ENCODE peak calls at places on chromosomes 5 and 9, in eight cellular contexts. M is thoracic aorta; X is nucleus accumbens; Z is IMR-90; I is NCI-H748 treated with DMSO at 0.1 percent for 48 hours; K is Caco-2; F is activated T-cell treated with anti-CD3 and anti-CD28 coated beads for 4 hours; A is stimulated activated CD8-positive, alpha-beta memory T cell treated with anti-CD3 and anti-CD28 coated beads, Interleukin-15, amount 100 ng/mL, for 1 hour. L is an unnamed sample.
A peak's percentile ranks its signal among the peaks of the same experiment; 100 is the strongest.

GRCh38 chr9:128242124-128242523 is 33.7 kb downstream of the GOLGA2 start:
- DNase-seq in Z (no peak), K (no peak), F (no peak), I (no peak), X (no peak), A (no peak), M (no peak), L (no peak)

GRCh38 chr5:62152394-62153123 is 153.4 kb upstream of the KIF2A start:
- DNase-seq in F (no peak), X (peak; percentile 36), A (no peak), M (no peak), I (peak; percentile 79), K (no peak), Z (no peak), L (no peak)

GRCh38 chr5:170273968-170274710 is 23.4 kb downstream of the LCP2 start:
- DNase-seq in M (no peak), Z (no peak), A (no peak), F (no peak), K (no peak), I (peak; percentile 93), X (peak; percentile 17), L (no peak)

GRCh38 chr5:759781-760362 is 24.7 kb downstream of the ZDHHC11B start:
- DNase-seq in Z (no peak), M (no peak), X (no peak), F (no peak), I (no peak), K (peak; percentile 16), A (no peak), L (no peak)

GRCh38 chr9:134832471-134832870 is 48.1 kb upstream of the FCN2 start:
- DNase-seq in K (no peak), Z (no peak), M (no peak), I (no peak), A (no peak), F (no peak), X (no peak), L (no peak)

GRCh38 chr9:96139592-96140251 is 162.3 kb downstream of the HSD17B3 start:
- DNase-seq in M (peak; percentile 71), I (peak; percentile 51), A (no peak), Z (peak; percentile 95), X (no peak), K (no peak), F (no peak), L (no peak)

GRCh38 chr5:159764283-159764927 is 151.9 kb upstream of the ADRA1B start:
- DNase-seq in A (no peak), Z (peak; percentile 94), K (no peak), X (no peak), F (no peak), M (peak; percentile 39), I (no peak), L (no peak)

GRCh38 chr5:38783011-38783551 is 62.7 kb upstream of the OSMR start:
- DNase-seq in F (no peak), X (no peak), A (no peak), Z (peak; percentile 95), K (no peak), M (no peak), I (peak; percentile 94), L (peak; percentile 19)

GRCh38 chr5:90421136-90421535 is 11.6 kb upstream of the CETN3 start:
- DNase-seq in M (no peak), K (peak; percentile 50), F (no peak), I (no peak), A (no peak), Z (peak; percentile 6), X (no peak), L (peak; percentile 4)

GRCh38 chr9:95049761-95050160 is 267.7 kb downstream of the FANCC start:
- DNase-seq in X (no peak), M (no peak), F (no peak), K (no peak), I (no peak), Z (no peak), A (no peak), L (no peak)

GRCh38 chr9:18429065-18429464 is 44.9 kb upstream of the ADAMTSL1 start:
- DNase-seq in Z (peak; percentile 75), X (no peak), A (no peak), M (no peak), K (no peak), I (no peak), F (no peak), L (no peak)

GRCh38 chr9:133115604-133116345 is 5.3 kb downstream of the RALGDS start:
- DNase-seq in K (no peak), A (no peak), X (peak; percentile 39), I (no peak), Z (peak; percentile 63), F (peak; percentile 44), M (no peak), L (no peak)

GRCh38 chr9:104177003-104177611 is 83.0 kb downstream of the SMC2 start:
- DNase-seq in X (no peak), F (no peak), M (no peak), I (peak; percentile 8), A (no peak), K (no peak), Z (no peak), L (no peak)

GRCh38 chr5:72523960-72524582 is 16.9 kb upstream of the ZNF366 start:
- DNase-seq in X (no peak), Z (peak; percentile 88), A (no peak), M (no peak), F (no peak), K (no peak), I (peak; percentile 21), L (no peak)

GRCh38 chr5:33281507-33281906 is 159.3 kb upstream of the TARS1 start:
- DNase-seq in K (no peak), I (no peak), Z (peak; percentile 55), X (no peak), M (no peak), F (no peak), A (no peak), L (no peak)